ENCODE peak calls at places on chromosomes 12 and 14, in nine cellular contexts. S, N, A, Y, K, Z, J, I and Q are unnamed samples.

GRCh38 chr12:9792185-9792900 is 31.6 kb upstream of the CD69 start:
- DNase-seq in A (no peak), K (no peak), Z (no peak), N (no peak), J (no peak), S (peak; percentile 8), I (no peak), Y (no peak), Q (no peak)

GRCh38 chr14:81990312-81990761 is 456.7 kb upstream of the SEL1L start:
- DNase-seq in Y (no peak), S (peak; percentile 64), K (peak; percentile 45), I (peak; percentile 29), J (no peak), Z (no peak), N (peak; percentile 33), A (peak; percentile 45), Q (no peak)

GRCh38 chr14:74459289-74459946 is 33.4 kb upstream of the SYNDIG1L start:
- DNase-seq in K (peak; percentile 69), A (no peak), Y (peak; percentile 65), Z (peak; percentile 81), N (peak; percentile 24), J (no peak), S (peak; percentile 48), I (peak; percentile 65), Q (no peak)

GRCh38 chr12:63862187-63863107 is 17.9 kb downstream of the SRGAP1 start:
- DNase-seq in J (no peak), A (peak; percentile 62), N (peak; percentile 83), S (no peak), K (no peak), I (peak; percentile 22), Z (no peak), Y (peak; percentile 27), Q (no peak)

GRCh38 chr14:101444116-101444515 is 117.2 kb upstream of the DIO3 start:
- DNase-seq in Y (no peak), J (no peak), Z (no peak), S (peak; percentile 50), A (no peak), K (peak; percentile 65), N (no peak), I (no peak), Q (no peak)

GRCh38 chr12:79358716-79359341 is 331.9 kb downstream of the PAWR start:
- DNase-seq in I (no peak), K (no peak), Y (no peak), J (no peak), A (no peak), N (no peak), S (peak; percentile 56), Z (no peak), Q (no peak)

GRCh38 chr12:90262261-90262660 is 553.6 kb upstream of the ATP2B1 start:
- DNase-seq in K (peak; percentile 45), A (no peak), N (no peak), Z (no peak), Y (no peak), J (no peak), I (no peak), S (no peak), Q (no peak)

GRCh38 chr12:40691913-40692616 is at the start of gene CNTN1:
- DNase-seq in Y (no peak), N (no peak), A (no peak), K (peak; percentile 0), Z (peak; percentile 94), J (peak; percentile 51), I (peak; percentile 34), S (no peak), Q (no peak)

GRCh38 chr14:57091030-57091608 is 177.6 kb downstream of the EXOC5 start:
- DNase-seq in N (no peak), K (no peak), A (no peak), Z (no peak), I (no peak), S (no peak), Y (no peak), J (no peak), Q (no peak)

GRCh38 chr14:76812422-76813383 is at the start of gene ANGEL1:
- DNase-seq in I (peak; percentile 96), Z (peak; percentile 99), J (peak; percentile 97), K (peak; percentile 88), S (peak; percentile 96), Y (peak; percentile 74), N (peak; percentile 80), A (peak; percentile 98), Q (peak; percentile 90)

GRCh38 chr12:44589697-44590096 is 286.4 kb downstream of the NELL2 start:
- DNase-seq in Y (no peak), S (no peak), Z (no peak), J (no peak), A (no peak), K (no peak), N (no peak), I (no peak), Q (no peak)

GRCh38 chr14:26841920-26842741 is 244.3 kb upstream of the NOVA1 start:
- DNase-seq in N (peak; percentile 34), Z (peak; percentile 88), I (peak; percentile 57), Y (peak; percentile 12), J (no peak), S (peak; percentile 2), K (peak; percentile 60), A (peak; percentile 26), Q (no peak)

GRCh38 chr12:104218935-104219334 is 3.4 kb downstream of the TXNRD1 start:
- DNase-seq in J (no peak), S (peak; percentile 41), N (no peak), A (no peak), I (peak; percentile 13), Y (no peak), Z (no peak), K (peak; percentile 74), Q (no peak)

GRCh38 chr12:104212516-104212915 is 3.1 kb upstream of the TXNRD1 start:
- DNase-seq in S (no peak), J (no peak), K (peak; percentile 41), I (no peak), Z (no peak), Y (no peak), N (no peak), A (no peak), Q (no peak)

GRCh38 chr12:104213952-104214351 is 1.6 kb upstream of the TXNRD1 start:
- DNase-seq in I (no peak), N (no peak), Z (no peak), S (no peak), A (no peak), Y (peak; percentile 45), J (no peak), K (peak; percentile 96), Q (no peak)

GRCh38 chr12:104216461-104217058 is 981 bp downstream of the TXNRD1 start:
- DNase-seq in J (no peak), Y (no peak), K (no peak), N (no peak), A (no peak), S (no peak), Z (no peak), I (no peak), Q (no peak)

GRCh38 chr12:104215638-104216297 is at the start of gene TXNRD1:
- DNase-seq in J (peak; percentile 70), N (peak; percentile 30), S (peak; percentile 94), I (peak; percentile 91), A (peak; percentile 87), Z (peak; percentile 95), K (peak; percentile 76), Y (no peak), Q (peak; percentile 8)
- TF ChIP-seq POLR2A in J (peak; percentile 38), N (no peak), S (no peak), I (peak; percentile 92), A (no peak), Z (no peak), K (peak; percentile 63), Y (no peak), Q (no peak)

DNA sequence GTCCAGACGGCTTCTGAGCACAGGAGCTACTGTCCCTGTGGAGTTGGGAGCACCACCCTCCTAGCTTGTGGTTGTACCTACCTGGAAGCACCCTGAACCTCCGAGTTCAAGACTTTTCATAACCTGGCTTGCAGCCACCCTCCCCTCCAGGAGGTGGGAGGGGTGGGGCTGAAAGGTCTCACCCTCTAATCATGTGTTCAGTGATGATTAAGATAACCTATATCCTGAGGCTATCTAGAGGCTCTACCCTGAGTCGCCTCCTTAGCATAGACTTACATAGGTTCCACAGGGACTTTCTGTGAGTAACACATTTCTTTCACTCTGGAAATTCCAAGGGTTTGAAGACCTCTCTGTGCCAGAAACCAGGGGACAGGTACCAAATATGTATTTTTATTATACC is 146.5 kb downstream of the CFAP54 start:
- DNase-seq in Z (no peak), I (no peak), K (no peak), N (no peak), S (no peak), Y (no peak), A (no peak), J (no peak), Q (no peak)
- TF ChIP-seq POLR2A in Z (no peak), I (no peak), K (no peak), N (no peak), S (no peak), Y (no peak), A (no peak), J (no peak), Q (no peak)

DNA sequence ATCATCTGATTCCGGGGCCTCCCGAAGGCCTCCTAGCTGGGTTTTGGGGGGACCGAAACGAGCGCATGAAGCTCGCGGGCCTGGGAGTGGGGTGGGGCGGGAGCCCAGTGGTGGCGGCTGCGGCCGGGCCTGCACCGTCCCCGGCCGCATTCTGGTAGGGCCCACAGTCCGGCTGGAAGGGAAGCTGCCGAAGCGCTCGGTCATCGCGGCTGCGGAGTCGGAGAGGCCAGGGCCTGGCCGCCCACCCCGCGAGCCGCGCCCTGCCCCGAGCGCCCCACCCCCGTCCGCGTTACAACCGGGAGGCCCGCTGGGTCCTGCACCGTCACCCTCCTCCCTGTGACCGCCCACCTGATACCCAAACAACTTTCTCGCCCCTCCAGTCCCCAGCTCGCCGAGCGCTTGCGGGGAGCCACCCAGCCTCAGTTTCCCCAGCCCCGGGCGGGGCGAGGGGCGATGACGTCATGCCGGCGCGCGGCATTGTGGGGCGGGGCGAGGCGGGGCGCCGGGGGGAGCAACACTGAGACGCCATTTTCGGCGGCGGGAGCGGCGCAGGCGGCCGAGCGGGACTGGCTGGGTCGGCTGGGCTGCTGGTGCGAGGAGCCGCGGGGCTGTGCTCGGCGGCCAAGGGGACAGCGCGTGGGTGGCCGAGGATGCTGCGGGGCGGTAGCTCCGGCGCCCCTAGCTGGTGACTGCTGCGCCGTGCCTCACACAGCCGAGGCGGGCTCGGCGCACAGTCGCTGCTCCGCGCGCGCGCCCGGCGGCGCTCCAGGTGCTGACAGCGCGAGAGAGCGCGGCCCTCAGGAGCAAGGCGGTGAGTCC is at the start of gene KLC1:
- DNase-seq in S (peak; percentile 77), A (peak; percentile 87), N (no peak), J (peak; percentile 85), Y (peak; percentile 62), Z (peak; percentile 97), K (peak; percentile 54), I (peak; percentile 84), Q (no peak)
- TF ChIP-seq POLR2A in S (peak; percentile 77), A (no peak), N (peak; percentile 68), J (peak; percentile 71), Y (peak; percentile 77), Z (no peak), K (peak; percentile 79), I (peak; percentile 72), Q (no peak)

GRCh38 chr14:84458881-84459280 is 1071.1 kb upstream of the FLRT2 start:
- DNase-seq in I (no peak), S (no peak), N (no peak), Y (no peak), Z (no peak), J (no peak), K (no peak), A (no peak), Q (no peak)
- TF ChIP-seq POLR2A in I (no peak), S (no peak), N (no peak), Y (no peak), Z (no peak), J (no peak), K (no peak), A (no peak), Q (no peak)